ENCODE peak calls at places on chromosome 20, in ten cellular contexts. Z is substantia nigra, S is pancreas, Y is brain microvascular endothelial cell, P is RWPE1, R is A549, A is psoas muscle, C is RWPE2, K is AG04450, I is uterus. W is an unnamed sample.

GRCh38 chr20:36543187-36544133 is 2.1 kb downstream of the MYL9 start:
- DNase-seq in Z (no peak), S (no peak), Y (peak), P (no peak), R (no peak), A (peak), C (no peak), K (no peak), I (peak), W (no peak)

GRCh38 chr20:31992086-31992485 is 18.2 kb upstream of the CCM2L start:
- DNase-seq in Z (no peak), S (no peak), Y (no peak), P (no peak), R (no peak), A (no peak), C (no peak), K (no peak), I (no peak), W (no peak)

GRCh38 chr20:6074145-6074561 is 20.3 kb upstream of the LRRN4 start:
- DNase-seq in Z (no peak), S (no peak), Y (no peak), P (no peak), R (peak), A (no peak), C (no peak), K (no peak), I (no peak), W (no peak)

GRCh38 chr20:39016076-39016475 is 53.9 kb downstream of the DHX35 start:
- DNase-seq in Z (no peak), S (no peak), Y (no peak), P (no peak), R (no peak), A (no peak), C (no peak), K (no peak), I (no peak), W (peak)

GRCh38 chr20:60219984-60220540 is 261.8 kb downstream of the CDH26 start:
- DNase-seq in Z (no peak), S (no peak), Y (no peak), P (no peak), R (no peak), A (no peak), C (no peak), K (no peak), I (no peak), W (no peak)

GRCh38 chr20:38355161-38356012 is 9.1 kb downstream of the LBP start:
- DNase-seq in Z (peak), S (no peak), Y (no peak), P (no peak), R (no peak), A (no peak), C (no peak), K (no peak), I (no peak), W (no peak)

GRCh38 chr20:47667086-47667485 is 118.2 kb downstream of the SULF2 start:
- DNase-seq in Z (no peak), S (no peak), Y (no peak), P (no peak), R (no peak), A (no peak), C (peak), K (no peak), I (no peak), W (no peak)

GRCh38 chr20:31713312-31714049 is 9.2 kb downstream of the BCL2L1 start:
- DNase-seq in Z (no peak), S (peak), Y (peak), P (peak), R (peak), A (peak), C (peak), K (peak), I (peak), W (no peak)

GRCh38 chr20:52103911-52104545 is 87.6 kb downstream of the ZFP64 start:
- DNase-seq in Z (no peak), S (no peak), Y (peak), P (peak), R (no peak), A (no peak), C (no peak), K (no peak), I (no peak), W (no peak)
- H3K27ac ChIP-seq in Z (no peak), S (no peak), Y (peak), P (no peak), R (no peak), A (no peak), C (no peak), K (peak), I (no peak), W (no peak)

DNA sequence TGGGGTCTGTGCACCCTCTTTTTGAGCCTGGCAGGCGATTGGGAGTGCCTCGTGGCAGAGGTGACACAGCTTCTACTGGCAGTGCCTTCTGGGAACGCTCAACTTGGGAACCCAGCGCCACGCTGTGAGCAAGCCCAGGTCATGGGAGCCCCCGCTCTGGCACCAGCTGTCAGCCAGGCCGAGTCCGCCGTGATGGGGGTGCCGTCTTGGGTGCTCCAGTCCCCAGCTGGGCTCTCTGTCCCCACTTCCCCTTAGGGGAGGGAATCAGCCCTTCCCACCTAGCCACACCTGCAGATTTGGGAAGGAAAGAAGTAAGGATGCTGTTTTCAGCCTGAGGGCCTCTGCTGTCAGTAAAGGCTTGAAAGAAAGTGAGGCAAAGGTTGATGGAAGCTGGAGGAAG is 31.0 kb upstream of the NTSR1 start:
- DNase-seq in Z (no peak), S (no peak), Y (no peak), P (no peak), R (no peak), A (no peak), C (no peak), K (no peak), I (no peak), W (no peak)
- H3K27ac ChIP-seq in Z (no peak), S (no peak), Y (no peak), P (no peak), R (no peak), A (no peak), C (no peak), K (no peak), I (no peak), W (no peak)

GRCh38 chr20:3559231-3559630 is 88.4 kb downstream of the ATRN start:
- DNase-seq in Z (no peak), S (no peak), Y (no peak), P (no peak), R (no peak), A (no peak), C (no peak), K (no peak), I (no peak), W (no peak)
- H3K27ac ChIP-seq in Z (no peak), S (no peak), Y (no peak), P (no peak), R (no peak), A (no peak), C (no peak), K (no peak), I (no peak), W (no peak)

DNA sequence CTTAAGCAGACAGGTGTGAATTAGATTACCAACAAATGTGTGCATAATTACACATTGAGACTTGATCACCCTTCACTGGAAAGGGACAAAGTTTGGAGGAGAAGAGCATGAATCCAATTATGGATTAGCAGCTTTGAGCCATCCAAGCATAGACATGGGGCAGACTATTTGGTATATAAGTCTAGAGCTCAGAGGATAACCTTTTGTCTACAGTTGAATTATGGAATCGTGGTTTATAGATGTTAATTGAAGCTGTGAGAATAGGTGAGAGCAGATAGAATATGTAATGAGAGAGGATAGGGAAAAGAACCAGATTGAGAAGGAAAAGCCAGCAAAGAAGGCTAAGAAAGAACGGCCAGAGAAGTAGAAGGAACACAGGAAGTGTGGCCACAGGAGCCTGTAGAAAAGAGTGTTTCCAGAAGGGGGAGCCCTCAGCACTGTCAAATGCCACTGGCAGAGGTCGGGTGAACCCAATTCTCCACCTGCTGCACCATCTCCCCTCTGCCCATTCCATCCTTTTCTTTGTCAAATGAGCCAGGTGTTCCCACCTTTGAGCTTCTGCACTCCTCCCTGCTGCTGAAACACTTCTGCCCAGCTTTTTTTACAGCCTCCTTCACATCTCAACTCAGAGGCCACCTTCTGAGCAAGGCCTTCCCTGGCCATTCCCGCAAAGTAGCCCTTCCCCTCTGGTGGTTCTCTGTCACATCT is 7.3 kb downstream of the DNTTIP1 start:
- DNase-seq in Z (no peak), S (peak), Y (peak), P (peak), R (peak), A (peak), C (no peak), K (no peak), I (peak), W (no peak)
- H3K27ac ChIP-seq in Z (no peak), S (no peak), Y (no peak), P (peak), R (no peak), A (peak), C (no peak), K (no peak), I (peak), W (no peak)

GRCh38 chr20:63940472-63941266 is 15.5 kb downstream of the UCKL1 start:
- DNase-seq in Z (no peak), S (no peak), Y (no peak), P (no peak), R (no peak), A (peak), C (peak), K (no peak), I (no peak), W (no peak)
- H3K27ac ChIP-seq in Z (no peak), S (no peak), Y (no peak), P (peak), R (no peak), A (no peak), C (peak), K (peak), I (no peak), W (peak)

GRCh38 chr20:50635014-50635557 is 56.3 kb downstream of the RIPOR3 start:
- DNase-seq in Z (no peak), S (no peak), Y (no peak), P (no peak), R (no peak), A (no peak), C (no peak), K (no peak), I (no peak), W (no peak)

GRCh38 chr20:50634191-50634590 is 57.2 kb downstream of the RIPOR3 start:
- DNase-seq in Z (no peak), S (no peak), Y (no peak), P (no peak), R (no peak), A (no peak), C (no peak), K (no peak), I (no peak), W (no peak)

GRCh38 chr20:50636601-50637539 is 54.5 kb downstream of the RIPOR3 start:
- DNase-seq in Z (no peak), S (no peak), Y (no peak), P (no peak), R (no peak), A (no peak), C (no peak), K (no peak), I (no peak), W (no peak)

GRCh38 chr20:50633361-50633760 is 58.0 kb downstream of the RIPOR3 start:
- DNase-seq in Z (no peak), S (no peak), Y (no peak), P (no peak), R (no peak), A (no peak), C (peak), K (no peak), I (no peak), W (no peak)

GRCh38 chr20:50635676-50636600 is 55.4 kb downstream of the RIPOR3 start:
- DNase-seq in Z (peak), S (peak), Y (peak), P (peak), R (peak), A (peak), C (peak), K (no peak), I (peak), W (no peak)
- H3K27ac ChIP-seq in Z (no peak), S (no peak), Y (no peak), P (no peak), R (peak), A (no peak), C (no peak), K (peak), I (peak), W (no peak)